ENCODE peak calls at places on chromosome 2, in seven cellular contexts. T is CD4-positive, alpha-beta T cell; S is BE2C; G is B cell; E is GM20000; D is AG04450; F is IMR-90. Q is an unnamed sample.

GRCh38 chr2:126643431-126643830 is 12.5 kb upstream of the GYPC start:
- DNase-seq in T (no peak), S (no peak), G (no peak), E (no peak), D (no peak), F (no peak), Q (no peak)

GRCh38 chr2:228556707-228557106 is 375.2 kb upstream of the SPHKAP start:
- DNase-seq in T (no peak), S (no peak), G (no peak), E (no peak), D (no peak), F (peak; percentile 2), Q (no peak)

GRCh38 chr2:180675170-180675569 is 305.2 kb upstream of the UBE2E3 start:
- DNase-seq in T (no peak), S (no peak), G (no peak), E (no peak), D (no peak), F (no peak), Q (no peak)

GRCh38 chr2:44598731-44599529 is 237.2 kb downstream of the CAMKMT start:
- DNase-seq in T (no peak), S (no peak), G (no peak), E (no peak), D (no peak), F (no peak), Q (no peak)

GRCh38 chr2:1546901-1547300 is 133.6 kb downstream of the TPO start:
- DNase-seq in T (no peak), S (no peak), G (no peak), E (no peak), D (no peak), F (no peak), Q (no peak)

GRCh38 chr2:236073867-236074655 is 94.1 kb downstream of the GBX2 start:
- DNase-seq in T (no peak), S (no peak), G (no peak), E (no peak), D (no peak), F (no peak), Q (no peak)

GRCh38 chr2:172251231-172251630 is 148.5 kb upstream of the DLX2 start:
- DNase-seq in T (no peak), S (no peak), G (no peak), E (no peak), D (no peak), F (peak; percentile 72), Q (no peak)

GRCh38 chr2:218642786-218643185 is 16.6 kb downstream of the ZNF142 start:
- DNase-seq in T (no peak), S (no peak), G (no peak), E (no peak), D (no peak), F (no peak), Q (no peak)

GRCh38 chr2:120749506-120750431 is 14.1 kb downstream of the GLI2 start:
- DNase-seq in T (no peak), S (no peak), G (no peak), E (no peak), D (no peak), F (peak; percentile 58), Q (no peak)

GRCh38 chr2:215002500-215002899 is 135.9 kb downstream of the ABCA12 start:
- DNase-seq in T (no peak), S (peak; percentile 36), G (peak; percentile 35), E (peak; percentile 34), D (peak; percentile 6), F (peak; percentile 46), Q (peak; percentile 23)

GRCh38 chr2:206423147-206423546 is 20.2 kb upstream of the ADAM23 start:
- DNase-seq in T (no peak), S (peak; percentile 54), G (no peak), E (no peak), D (no peak), F (no peak), Q (no peak)

GRCh38 chr2:241860184-241861078 is 1.7 kb upstream of the PDCD1 start:
- DNase-seq in T (no peak), S (peak; percentile 55), G (no peak), E (no peak), D (no peak), F (no peak), Q (peak; percentile 2)

GRCh38 chr2:64142817-64143153 is 1.4 kb downstream of the PELI1 start:
- DNase-seq in T (no peak), S (no peak), G (no peak), E (peak; percentile 14), D (no peak), F (peak; percentile 4), Q (no peak)

GRCh38 chr2:127157651-127158460 is 50.9 kb upstream of the BIN1 start:
- DNase-seq in T (no peak), S (peak; percentile 55), G (no peak), E (no peak), D (no peak), F (no peak), Q (peak; percentile 62)

GRCh38 chr2:54673501-54673998 is 49.9 kb upstream of the EML6 start:
- DNase-seq in T (peak; percentile 5), S (no peak), G (peak; percentile 29), E (peak; percentile 39), D (no peak), F (no peak), Q (no peak)

GRCh38 chr2:86703704-86704370 is 16.3 kb upstream of the RMND5A start:
- DNase-seq in T (no peak), S (peak; percentile 6), G (no peak), E (no peak), D (no peak), F (no peak), Q (peak; percentile 6)

GRCh38 chr2:29821591-29821990 is 99.8 kb downstream of the ALK start:
- DNase-seq in T (no peak), S (no peak), G (no peak), E (no peak), D (no peak), F (no peak), Q (no peak)

GRCh38 chr2:189570565-189570964 is 10.0 kb downstream of the SLC40A1 start:
- DNase-seq in T (no peak), S (no peak), G (no peak), E (no peak), D (peak; percentile 59), F (peak; percentile 84), Q (no peak)

GRCh38 chr2:157443795-157444642 is at the start of gene CYTIP:
- DNase-seq in T (peak; percentile 42), S (no peak), G (peak; percentile 79), E (peak; percentile 45), D (no peak), F (no peak), Q (no peak)

GRCh38 chr2:232485757-232486557 is 1.7 kb downstream of the ECEL1 start:
- DNase-seq in T (no peak), S (no peak), G (no peak), E (no peak), D (no peak), F (no peak), Q (peak; percentile 59)

GRCh38 chr2:100969998-100970397 is 32.1 kb upstream of the RPL31 start:
- DNase-seq in T (no peak), S (no peak), G (no peak), E (no peak), D (no peak), F (no peak), Q (no peak)

GRCh38 chr2:226581661-226582060 is 218.0 kb downstream of the IRS1 start:
- DNase-seq in T (no peak), S (no peak), G (no peak), E (no peak), D (no peak), F (no peak), Q (no peak)

GRCh38 chr2:190420822-190421221 is 12.7 kb downstream of the MFSD6 start:
- DNase-seq in T (no peak), S (no peak), G (no peak), E (no peak), D (no peak), F (no peak), Q (no peak)

GRCh38 chr2:71166812-71167211 is 36.4 kb downstream of the MPHOSPH10 start:
- DNase-seq in T (no peak), S (no peak), G (no peak), E (no peak), D (no peak), F (no peak), Q (no peak)

GRCh38 chr2:2719015-2719414 is 387.9 kb upstream of the MYT1L start:
- DNase-seq in T (no peak), S (no peak), G (no peak), E (no peak), D (no peak), F (no peak), Q (peak; percentile 44)

DNA sequence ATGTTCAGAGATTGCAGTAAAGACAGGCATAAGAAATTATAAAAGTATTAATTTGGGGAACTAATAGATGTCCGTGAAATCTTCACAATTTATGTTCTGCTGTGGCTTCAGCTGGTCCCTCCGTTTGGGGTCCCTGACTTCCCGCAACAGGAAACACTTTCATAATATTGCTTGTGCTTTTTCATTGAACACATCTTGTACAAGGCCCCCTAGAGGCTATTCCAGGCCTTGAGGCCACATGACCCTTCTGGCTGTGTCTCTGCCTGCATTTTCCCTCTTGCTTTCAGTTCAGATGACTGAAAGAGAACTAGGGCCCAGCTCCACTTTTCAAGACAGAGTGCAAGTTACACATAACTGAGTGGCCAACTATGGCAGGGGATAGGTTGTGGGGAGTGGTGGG is 164.1 kb downstream of the TMEM247 start:
- DNase-seq in T (no peak), S (no peak), G (no peak), E (peak; percentile 13), D (no peak), F (no peak), Q (no peak)
- TF ChIP-seq CTCF in T (no peak), S (peak; percentile 25), G (no peak), E (no peak), D (peak; percentile 11), F (no peak), Q (no peak)

GRCh38 chr2:119011162-119011909 is 69.3 kb downstream of the MARCO start:
- DNase-seq in T (no peak), S (peak; percentile 61), G (peak; percentile 6), E (peak; percentile 61), D (no peak), F (peak; percentile 5), Q (peak; percentile 86)
- TF ChIP-seq CTCF in T (no peak), S (peak; percentile 45), G (no peak), E (peak; percentile 48), D (peak; percentile 53), F (peak; percentile 67), Q (peak; percentile 71)

GRCh38 chr2:104656496-104657310 is 197.2 kb upstream of the POU3F3 start:
- DNase-seq in T (no peak), S (no peak), G (no peak), E (no peak), D (no peak), F (no peak), Q (peak; percentile 68)
- TF ChIP-seq CTCF in T (no peak), S (no peak), G (no peak), E (no peak), D (no peak), F (no peak), Q (no peak)

DNA sequence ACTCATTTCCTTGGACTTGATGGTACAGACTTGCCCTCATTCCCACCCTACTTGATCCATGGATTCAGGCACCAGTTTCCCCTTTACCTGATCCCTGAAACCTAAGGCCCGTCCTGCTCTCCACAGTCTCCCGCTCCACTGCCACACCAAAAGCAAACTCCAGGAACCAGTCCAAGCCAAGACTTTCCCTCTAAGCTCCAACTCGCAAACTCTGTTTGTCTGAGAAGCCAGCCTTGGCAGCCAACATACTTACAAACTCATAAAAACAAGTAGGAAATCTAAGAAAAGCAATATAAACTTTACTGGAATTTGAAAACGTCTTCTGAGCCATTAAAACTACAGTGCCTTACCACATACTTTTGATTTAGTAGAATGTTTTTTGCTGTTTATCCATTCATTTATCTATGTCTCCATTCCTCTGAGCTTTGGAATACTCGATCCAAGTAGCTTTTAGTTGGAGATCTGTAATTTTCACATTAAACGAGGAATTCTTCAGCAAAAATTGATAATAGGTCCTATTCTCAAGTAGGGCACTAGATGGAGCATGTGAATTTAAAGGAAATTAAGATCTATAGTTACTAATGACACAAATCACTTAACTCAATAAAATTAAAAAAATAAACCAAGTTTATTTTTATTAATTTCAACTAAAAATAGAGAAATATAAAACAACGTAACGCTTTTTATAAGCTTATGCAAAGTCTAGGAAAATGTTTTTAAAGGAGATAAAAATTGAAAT is 199.7 kb downstream of the MYO3B start:
- DNase-seq in T (no peak), S (no peak), G (no peak), E (no peak), D (no peak), F (no peak), Q (no peak)
- TF ChIP-seq CTCF in T (no peak), S (no peak), G (no peak), E (no peak), D (peak; percentile 28), F (peak; percentile 27), Q (no peak)